ENCODE peak calls at places on chromosomes 2 and 18, in five cellular contexts. One of them, this sample, is unnamed.
A peak's percentile ranks its signal among the peaks of the same experiment; 100 is the strongest.

GRCh38 chr18:63161728-63162195 is 157.8 kb downstream of the BCL2 start:
- DNase-seq in iPS-NIHi11: no peak
- DNase-seq in AG20443: peak; percentile 88
- DNase-seq in DMS153: peak; percentile 59
- DNase-seq in GM12878: peak; percentile 98
- DNase-seq in this sample: peak; percentile 69

GRCh38 chr18:22283397-22283796 is 114.0 kb downstream of the GATA6 start:
- DNase-seq in AG20443: no peak
- DNase-seq in iPS-NIHi11: no peak
- DNase-seq in GM12878: no peak
- DNase-seq in DMS153: no peak
- DNase-seq in this sample: no peak

GRCh38 chr18:23943104-23943503 is 71.5 kb upstream of the TTC39C start:
- DNase-seq in iPS-NIHi11: no peak
- DNase-seq in GM12878: peak; percentile 68
- DNase-seq in DMS153: no peak
- DNase-seq in AG20443: no peak
- DNase-seq in this sample: no peak

GRCh38 chr2:131413148-131413747 is 49.3 kb upstream of the RAB6D start:
- DNase-seq in DMS153: peak; percentile 33
- DNase-seq in GM12878: peak; percentile 15
- DNase-seq in AG20443: peak; percentile 65
- DNase-seq in iPS-NIHi11: peak; percentile 53
- DNase-seq in this sample: peak; percentile 71

GRCh38 chr2:127233710-127234109 is 13.6 kb upstream of the CYP27C1 start:
- DNase-seq in iPS-NIHi11: no peak
- DNase-seq in DMS153: no peak
- DNase-seq in AG20443: no peak
- DNase-seq in GM12878: no peak
- DNase-seq in this sample: no peak

GRCh38 chr2:173296235-173296634 is 58.4 kb upstream of the CDCA7 start:
- DNase-seq in iPS-NIHi11: no peak
- DNase-seq in AG20443: no peak
- DNase-seq in DMS153: no peak
- DNase-seq in GM12878: no peak
- DNase-seq in this sample: no peak

GRCh38 chr2:12684471-12684936 is 32.2 kb upstream of the TRIB2 start:
- DNase-seq in AG20443: peak; percentile 73
- DNase-seq in DMS153: no peak
- DNase-seq in GM12878: no peak
- DNase-seq in iPS-NIHi11: peak; percentile 19
- DNase-seq in this sample: no peak

GRCh38 chr18:56327171-56327885 is 311.1 kb downstream of the TXNL1 start:
- DNase-seq in AG20443: peak; percentile 74
- DNase-seq in GM12878: no peak
- DNase-seq in iPS-NIHi11: no peak
- DNase-seq in DMS153: no peak
- DNase-seq in this sample: no peak

GRCh38 chr18:36217348-36217747 is 30.1 kb downstream of the MOCOS start:
- DNase-seq in AG20443: no peak
- DNase-seq in GM12878: no peak
- DNase-seq in DMS153: no peak
- DNase-seq in iPS-NIHi11: no peak
- DNase-seq in this sample: peak; percentile 27

GRCh38 chr2:70627499-70627898 is 73.9 kb upstream of the TGFA start:
- DNase-seq in AG20443: no peak
- DNase-seq in GM12878: no peak
- DNase-seq in iPS-NIHi11: no peak
- DNase-seq in DMS153: peak; percentile 67
- DNase-seq in this sample: peak; percentile 14

GRCh38 chr2:217944923-217945322 is 57.9 kb downstream of the TNS1 start:
- DNase-seq in AG20443: no peak
- DNase-seq in DMS153: no peak
- DNase-seq in GM12878: no peak
- DNase-seq in iPS-NIHi11: no peak
- DNase-seq in this sample: no peak

GRCh38 chr2:71778514-71779305 is 325.3 kb downstream of the DYSF start:
- DNase-seq in GM12878: no peak
- DNase-seq in AG20443: peak; percentile 11
- DNase-seq in DMS153: no peak
- DNase-seq in iPS-NIHi11: no peak
- DNase-seq in this sample: peak; percentile 70

This sample was measured in myocyte.